ENCODE peak calls at places on chromosome 10, in nine cellular contexts. O is left ventricle myocardium inferior, Z is stomach, G is psoas muscle, X is hypothalamus, Q is upper lobe of right lung, C is GM13977, T is H9, V is mesendoderm. R is an unnamed sample.

GRCh38 chr10:73386583-73386982 is 27.3 kb downstream of the ANXA7 start:
- DNase-seq in Q (no peak), Z (no peak), G (no peak), C (no peak), X (no peak), V (no peak), O (no peak), T (no peak), R (no peak)

GRCh38 chr10:62454696-62455451 is 80.7 kb downstream of the ZNF365 start:
- DNase-seq in X (no peak), V (no peak), C (no peak), T (no peak), Z (no peak), Q (no peak), G (peak; percentile 43), O (peak; percentile 34), R (no peak)

GRCh38 chr10:102645388-102645740 is 1.1 kb downstream of the TRIM8 start:
- DNase-seq in V (peak; percentile 68), G (peak; percentile 77), O (peak; percentile 80), C (no peak), T (no peak), Q (peak; percentile 86), X (no peak), Z (peak; percentile 88), R (peak; percentile 79)

GRCh38 chr10:5544216-5544805 is 19.6 kb downstream of the CALML3 start:
- DNase-seq in Z (peak; percentile 25), V (no peak), X (no peak), T (no peak), G (no peak), Q (peak; percentile 26), O (no peak), C (no peak), R (no peak)

GRCh38 chr10:59360605-59361515 is 1.5 kb downstream of the FAM13C start:
- DNase-seq in V (no peak), G (no peak), O (no peak), C (no peak), T (no peak), Z (no peak), Q (no peak), X (no peak), R (no peak)

GRCh38 chr10:131187886-131188285 is 123.6 kb downstream of the TCERG1L start:
- DNase-seq in Q (no peak), T (no peak), O (no peak), G (no peak), C (no peak), V (no peak), X (no peak), Z (no peak), R (no peak)

GRCh38 chr10:112872728-112873127 is 77.3 kb upstream of the TCF7L2 start:
- DNase-seq in Z (no peak), C (no peak), V (peak; percentile 36), X (no peak), G (no peak), Q (no peak), O (no peak), T (no peak), R (no peak)

GRCh38 chr10:34723746-34724145 is 91.3 kb downstream of the PARD3 start:
- DNase-seq in G (no peak), V (peak; percentile 62), C (peak; percentile 39), O (no peak), T (no peak), Z (peak; percentile 58), X (no peak), Q (no peak), R (peak; percentile 83)

GRCh38 chr10:122417667-122418066 is 36.8 kb upstream of the ARMS2 start:
- DNase-seq in G (no peak), V (no peak), C (no peak), Q (no peak), Z (no peak), X (no peak), O (no peak), T (no peak), R (no peak)

GRCh38 chr10:4820804-4821401 is 5.1 kb upstream of the AKR1E2 start:
- DNase-seq in C (no peak), V (no peak), Z (no peak), T (no peak), G (peak; percentile 33), X (no peak), O (no peak), Q (no peak), R (no peak)

GRCh38 chr10:71920540-71921318 is 43.5 kb upstream of the CHST3 start:
- DNase-seq in Z (no peak), V (no peak), T (no peak), G (no peak), Q (no peak), X (no peak), O (no peak), C (no peak), R (no peak)

GRCh38 chr10:43482319-43483078 is 45.6 kb downstream of the ZNF487 start:
- DNase-seq in C (no peak), O (no peak), Q (no peak), V (no peak), G (no peak), T (no peak), Z (no peak), X (no peak), R (no peak)